ENCODE peak calls at places on chromosomes 11 and 22, in ten cellular contexts. K is fibroblast of pulmonary artery; G is activated T-cell treated with anti-CD3 and anti-CD28 coated beads, Interleukin-2, amount 50 U/mL, for 72 hours; U is WTC11; V is HL-60; A is fibroblast of gingiva; W is dermis blood vessel endothelial cell; H is amygdala; R is SW 1271; J is effector memory CD8-positive, alpha-beta T cell. T is an unnamed sample.

GRCh38 chr11:76629133-76629852 is 41.3 kb downstream of the LRRC32 start:
- DNase-seq in K (peak), G (peak), U (no peak), V (peak), A (peak), W (peak), H (no peak), R (no peak), J (no peak), T (no peak)

GRCh38 chr11:12223771-12224536 is 113.6 kb downstream of the MICAL2 start:
- DNase-seq in K (no peak), G (peak), U (no peak), V (no peak), A (no peak), W (no peak), H (no peak), R (no peak), J (no peak), T (no peak)

GRCh38 chr22:36027579-36027959 is 1.1 kb downstream of the RBFOX2 start:
- DNase-seq in K (no peak), G (no peak), U (no peak), V (no peak), A (no peak), W (peak), H (no peak), R (no peak), J (no peak), T (peak)

GRCh38 chr11:72741849-72742521 is 10.2 kb downstream of the ARAP1 start:
- DNase-seq in K (peak), G (no peak), U (no peak), V (no peak), A (no peak), W (no peak), H (no peak), R (no peak), J (no peak), T (no peak)

GRCh38 chr22:40684728-40685127 is 5.4 kb downstream of the MCHR1 start:
- DNase-seq in K (no peak), G (no peak), U (peak), V (no peak), A (no peak), W (no peak), H (no peak), R (no peak), J (no peak), T (no peak)

GRCh38 chr11:73995731-73996130 is 13.1 kb upstream of the UCP2 start:
- DNase-seq in K (no peak), G (peak), U (no peak), V (no peak), A (no peak), W (no peak), H (no peak), R (no peak), J (no peak), T (no peak)

GRCh38 chr11:27254744-27255446 is 108.1 kb downstream of the CCDC34 start:
- DNase-seq in K (peak), G (no peak), U (no peak), V (no peak), A (peak), W (no peak), H (no peak), R (no peak), J (no peak), T (no peak)

GRCh38 chr11:66022401-66023185 is 3.7 kb downstream of the CATSPER1 start:
- DNase-seq in K (peak), G (peak), U (peak), V (no peak), A (peak), W (peak), H (peak), R (peak), J (peak), T (peak)

GRCh38 chr22:46734830-46735453 is 3.1 kb downstream of the CERK start:
- DNase-seq in K (no peak), G (peak), U (no peak), V (peak), A (peak), W (peak), H (no peak), R (no peak), J (peak), T (no peak)

GRCh38 chr11:95512177-95512576 is 277.4 kb downstream of the FAM76B start:
- DNase-seq in K (peak), G (no peak), U (no peak), V (no peak), A (peak), W (no peak), H (no peak), R (no peak), J (no peak), T (no peak)

GRCh38 chr11:106403751-106404150 is 326.3 kb downstream of the AASDHPPT start:
- DNase-seq in K (no peak), G (no peak), U (no peak), V (no peak), A (no peak), W (no peak), H (no peak), R (no peak), J (no peak), T (no peak)

GRCh38 chr11:57460756-57461749 is 725 bp downstream of the RTN4RL2 start:
- DNase-seq in K (no peak), G (no peak), U (peak), V (no peak), A (no peak), W (no peak), H (no peak), R (no peak), J (no peak), T (peak)

GRCh38 chr11:76074178-76075112 is 131.9 kb downstream of the WNT11 start:
- DNase-seq in K (peak), G (no peak), U (no peak), V (no peak), A (peak), W (peak), H (no peak), R (peak), J (no peak), T (no peak)

GRCh38 chr11:77658213-77659013 is 20.8 kb upstream of the CLNS1A start:
- DNase-seq in K (peak), G (no peak), U (no peak), V (no peak), A (peak), W (no peak), H (no peak), R (no peak), J (no peak), T (no peak)